ENCODE peak calls at places on chromosomes 3 and 15, in seven cellular contexts. D, U, J, R, V, C and Z are unnamed samples.

GRCh38 chr15:80684697-80685096 is 10.4 kb upstream of the ABHD17C start:
- DNase-seq in D (no peak), U (no peak), J (no peak), R (no peak), V (no peak), C (no peak), Z (no peak)

GRCh38 chr3:29465836-29466235 is 185.0 kb downstream of the RBMS3 start:
- DNase-seq in D (no peak), U (no peak), J (peak; percentile 20), R (peak; percentile 82), V (no peak), C (no peak), Z (no peak)

GRCh38 chr3:27130796-27131195 is 238.4 kb downstream of the NEK10 start:
- DNase-seq in D (no peak), U (no peak), J (no peak), R (no peak), V (no peak), C (no peak), Z (no peak)

GRCh38 chr15:41620536-41621199 is 39.5 kb upstream of the MGA start:
- DNase-seq in D (no peak), U (no peak), J (no peak), R (no peak), V (no peak), C (no peak), Z (no peak)

GRCh38 chr3:173429527-173429926 is 32.0 kb downstream of the NLGN1 start:
- DNase-seq in D (no peak), U (no peak), J (no peak), R (no peak), V (no peak), C (no peak), Z (no peak)

GRCh38 chr15:77784361-77785292 is 151.9 kb upstream of the LINGO1 start:
- DNase-seq in D (peak; percentile 84), U (no peak), J (peak; percentile 28), R (no peak), V (no peak), C (no peak), Z (peak; percentile 60)

GRCh38 chr3:105145516-105145915 is 221.2 kb upstream of the ALCAM start:
- DNase-seq in D (no peak), U (no peak), J (no peak), R (no peak), V (no peak), C (no peak), Z (no peak)

GRCh38 chr3:70808881-70809280 is 496.4 kb upstream of the MDFIC2 start:
- DNase-seq in D (no peak), U (no peak), J (no peak), R (no peak), V (no peak), C (no peak), Z (no peak)

GRCh38 chr3:59774613-59775012 is 724.8 kb upstream of the CFAP20DC start:
- DNase-seq in D (no peak), U (no peak), J (no peak), R (peak; percentile 90), V (no peak), C (no peak), Z (no peak)

GRCh38 chr3:124201786-124202185 is 209.9 kb upstream of the ROPN1 start:
- DNase-seq in D (no peak), U (peak; percentile 31), J (peak; percentile 44), R (no peak), V (peak; percentile 74), C (peak; percentile 70), Z (no peak)

GRCh38 chr3:67605377-67605776 is 49.0 kb downstream of the SUCLG2 start:
- DNase-seq in D (peak; percentile 3), U (no peak), J (no peak), R (peak; percentile 83), V (no peak), C (no peak), Z (no peak)

GRCh38 chr15:66628976-66629723 is 63.4 kb upstream of the LCTL start:
- DNase-seq in D (no peak), U (no peak), J (no peak), R (no peak), V (no peak), C (no peak), Z (no peak)

GRCh38 chr15:45429974-45430792 is 51.8 kb upstream of the GATM start:
- DNase-seq in D (peak; percentile 34), U (peak; percentile 54), J (peak; percentile 86), R (peak; percentile 46), V (peak; percentile 97), C (peak; percentile 81), Z (peak; percentile 86)

GRCh38 chr3:25584011-25584789 is 80.5 kb downstream of the TOP2B start:
- DNase-seq in D (no peak), U (no peak), J (no peak), R (no peak), V (no peak), C (no peak), Z (no peak)

GRCh38 chr15:90402230-90402629 is 14.2 kb downstream of the IQGAP1 start:
- DNase-seq in D (no peak), U (peak; percentile 47), J (no peak), R (peak; percentile 85), V (no peak), C (peak; percentile 73), Z (no peak)

GRCh38 chr15:73631915-73632669 is 1.1 kb downstream of the NPTN start:
- DNase-seq in D (peak; percentile 50), U (peak; percentile 45), J (peak; percentile 61), R (peak; percentile 59), V (no peak), C (peak; percentile 84), Z (no peak)
- TF ChIP-seq POLR2A in D (no peak), U (peak; percentile 46), J (no peak), R (peak; percentile 51), V (peak; percentile 55), C (peak; percentile 69), Z (no peak)

DNA sequence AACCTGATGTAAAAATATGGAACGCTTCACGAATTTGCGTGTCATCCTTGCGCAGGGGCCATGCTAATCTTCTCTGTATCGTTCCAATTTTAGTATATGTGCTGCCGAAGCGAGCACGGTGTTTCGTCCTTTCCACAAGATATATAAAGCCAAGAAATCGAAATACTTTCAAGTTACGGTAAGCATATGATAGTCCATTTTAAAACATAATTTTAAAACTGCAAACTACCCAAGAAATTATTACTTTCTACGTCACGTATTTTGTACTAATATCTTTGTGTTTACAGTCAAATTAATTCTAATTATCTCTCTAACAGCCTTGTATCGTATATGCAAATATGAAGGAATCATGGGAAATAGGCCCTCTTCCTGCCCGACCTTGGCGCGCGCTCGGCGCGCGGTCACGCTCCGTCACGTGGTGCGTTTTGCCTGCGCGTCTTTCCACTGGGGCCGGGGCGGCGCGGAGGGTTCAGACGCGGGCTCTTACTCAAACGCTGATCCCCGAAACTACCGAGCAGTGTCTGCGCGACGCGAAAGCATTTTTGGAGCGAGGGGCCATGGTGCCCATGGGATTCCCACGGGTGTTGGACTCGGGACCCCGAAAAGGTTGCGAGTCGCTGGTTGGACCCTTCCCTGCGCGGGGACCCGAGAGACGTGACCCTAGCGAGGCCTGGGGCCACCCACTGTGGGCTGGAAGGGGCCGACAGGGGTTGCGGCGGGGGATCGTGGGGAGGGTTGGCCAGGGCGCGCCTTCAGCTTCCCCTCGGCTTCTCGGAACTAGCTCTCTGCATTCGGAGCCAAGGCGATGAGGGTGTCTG is at the start of gene RNU6-1:
- DNase-seq in D (peak; percentile 98), U (peak; percentile 96), J (peak; percentile 96), R (peak; percentile 91), V (peak; percentile 100), C (peak; percentile 97), Z (no peak)
- TF ChIP-seq POLR2A in D (peak; percentile 83), U (peak; percentile 87), J (no peak), R (peak; percentile 49), V (peak; percentile 61), C (peak; percentile 92), Z (peak; percentile 78)

GRCh38 chr15:53454843-53455721 is 304.4 kb downstream of the WDR72 start:
- DNase-seq in D (peak; percentile 29), U (no peak), J (no peak), R (no peak), V (no peak), C (no peak), Z (no peak)

GRCh38 chr15:53448215-53449001 is 311.1 kb downstream of the WDR72 start:
- DNase-seq in D (no peak), U (no peak), J (peak; percentile 34), R (no peak), V (no peak), C (no peak), Z (no peak)

GRCh38 chr15:53457479-53457878 is 302.0 kb downstream of the WDR72 start:
- DNase-seq in D (no peak), U (no peak), J (no peak), R (no peak), V (no peak), C (no peak), Z (no peak)

GRCh38 chr15:53454535-53454842 is 305.0 kb downstream of the WDR72 start:
- DNase-seq in D (no peak), U (no peak), J (no peak), R (no peak), V (no peak), C (no peak), Z (no peak)

DNA sequence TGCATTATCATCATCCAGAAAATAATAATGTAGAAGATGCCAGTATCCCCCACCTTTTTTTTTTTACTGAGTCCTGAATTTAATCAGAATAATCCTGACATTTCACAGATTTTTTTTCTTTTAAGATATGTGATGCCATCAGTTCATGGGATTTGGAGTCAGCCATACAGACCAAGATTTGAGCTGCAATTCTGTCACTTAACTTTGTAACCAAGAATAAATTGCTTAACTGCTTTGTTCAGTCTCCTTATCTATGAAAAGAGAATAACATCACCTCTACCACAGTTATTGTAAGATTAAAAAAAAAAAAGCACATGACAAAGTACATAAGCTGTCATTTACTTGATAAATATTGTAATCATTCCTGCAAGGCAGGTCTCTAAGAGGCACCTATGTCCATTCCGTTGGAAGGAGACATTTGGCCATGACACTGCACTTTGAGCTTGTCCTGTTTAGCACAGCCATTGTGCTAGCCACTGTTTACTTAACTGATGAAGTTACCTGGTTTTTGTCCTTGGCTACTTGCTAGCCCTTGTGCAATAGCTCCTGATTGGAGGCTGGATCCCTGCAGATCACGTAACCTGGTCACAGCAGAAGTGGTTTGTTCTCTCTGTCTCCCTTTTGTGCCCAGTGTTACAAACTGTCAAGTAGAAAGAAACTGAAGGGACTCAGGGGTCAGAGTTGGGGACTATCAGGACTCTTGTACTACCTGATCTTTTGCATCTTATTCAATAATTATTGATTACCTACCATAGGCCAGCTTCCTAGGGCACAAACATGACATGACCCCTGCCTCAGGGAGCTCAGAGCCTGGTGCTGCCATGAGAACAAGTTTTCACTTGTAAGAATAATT is 306.0 kb downstream of the WDR72 start:
- DNase-seq in D (no peak), U (no peak), J (no peak), R (no peak), V (no peak), C (no peak), Z (no peak)
- TF ChIP-seq POLR2A in D (no peak), U (no peak), J (no peak), R (no peak), V (no peak), C (no peak), Z (no peak)

DNA sequence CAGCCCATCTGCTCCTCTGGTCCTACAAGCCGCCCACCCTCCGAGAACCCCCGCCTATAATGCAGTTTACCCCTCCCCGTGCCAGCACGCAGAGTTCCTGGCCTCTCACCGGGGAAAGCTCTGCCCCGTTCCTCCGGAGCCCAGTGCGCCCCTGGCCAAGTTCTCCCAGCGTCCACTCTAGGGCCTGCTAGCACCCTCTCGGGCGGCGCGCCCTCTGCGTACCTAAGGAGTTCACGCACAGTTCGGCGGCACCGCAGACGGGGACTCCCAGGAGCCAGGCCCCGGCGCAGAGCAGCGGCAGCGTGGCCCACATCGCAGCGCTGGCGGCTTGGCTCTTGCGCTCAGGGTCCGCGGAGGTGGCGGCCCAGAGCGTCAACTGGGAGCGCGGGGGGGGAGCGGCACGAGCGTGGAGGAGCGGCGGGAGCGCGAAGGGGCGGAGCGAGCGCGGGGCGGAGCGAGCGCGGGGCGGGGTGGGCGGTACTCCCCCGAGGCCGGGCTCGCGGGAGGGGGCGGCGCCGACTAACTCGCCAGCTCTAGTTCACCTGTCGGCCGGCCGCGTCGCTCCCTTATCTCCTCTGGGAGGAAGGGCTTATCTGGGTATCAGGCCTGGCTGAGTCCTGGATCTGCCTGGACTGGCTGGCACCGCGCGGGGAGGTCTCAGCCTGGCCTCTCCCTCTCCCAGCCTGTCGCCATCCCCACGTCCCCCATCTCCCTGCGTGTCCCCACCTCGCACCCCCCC is at the start of gene CTSH:
- DNase-seq in D (peak; percentile 78), U (peak; percentile 79), J (peak; percentile 82), R (peak; percentile 17), V (peak; percentile 98), C (peak; percentile 87), Z (peak; percentile 88)
- TF ChIP-seq POLR2A in D (peak; percentile 39), U (peak; percentile 57), J (no peak), R (no peak), V (peak; percentile 26), C (no peak), Z (no peak)